ENCODE peak calls at places on chromosomes 1 and 21, in nine cellular contexts. K is T-helper 2 cell; M is CD4-positive, CD25-positive, alpha-beta regulatory T cell; D is HTR-8/SVneo; A is neural crest cell; F is nephron progenitor cell; G is GM23338; H is thoracic aorta; V is caudate nucleus. L is an unnamed sample.

GRCh38 chr21:42147386-42148020 is 71.4 kb upstream of the ABCG1 start:
- DNase-seq in G (no peak), M (no peak), A (no peak), K (no peak), V (no peak), F (no peak), D (no peak), H (no peak), L (peak; percentile 33)

GRCh38 chr21:34519013-34519412 is 7.0 kb upstream of the KCNE1 start:
- DNase-seq in A (no peak), F (no peak), V (no peak), G (no peak), M (no peak), D (no peak), K (no peak), H (no peak), L (no peak)

GRCh38 chr1:5975133-5975880 is 16.9 kb downstream of the NPHP4 start:
- DNase-seq in V (peak; percentile 34), A (peak; percentile 26), D (peak; percentile 60), G (peak; percentile 67), M (peak; percentile 28), K (peak; percentile 37), H (no peak), F (peak; percentile 62), L (peak; percentile 86)

GRCh38 chr1:215292906-215293305 is 210.4 kb downstream of the KCNK2 start:
- DNase-seq in G (no peak), F (no peak), A (no peak), D (no peak), K (no peak), V (no peak), H (no peak), M (no peak), L (no peak)

GRCh38 chr1:84156210-84156621 is 12.1 kb downstream of the PRKACB start:
- DNase-seq in V (no peak), D (peak; percentile 19), A (no peak), G (no peak), H (no peak), F (no peak), K (no peak), M (no peak), L (no peak)

GRCh38 chr1:206804156-206804737 is 32.0 kb upstream of the IL10 start:
- DNase-seq in H (no peak), G (no peak), V (no peak), D (no peak), F (no peak), M (no peak), K (no peak), A (no peak), L (no peak)

GRCh38 chr1:27403931-27404330 is 11.5 kb downstream of the GPR3 start:
- DNase-seq in M (no peak), K (no peak), H (no peak), F (no peak), G (no peak), A (no peak), D (no peak), V (no peak), L (no peak)

GRCh38 chr1:40750326-40750975 is 33.1 kb upstream of the KCNQ4 start:
- DNase-seq in F (no peak), M (no peak), V (no peak), G (no peak), H (no peak), K (no peak), A (no peak), D (no peak), L (no peak)

GRCh38 chr1:5504364-5504740 is 487.9 kb downstream of the NPHP4 start:
- DNase-seq in V (no peak), D (no peak), K (no peak), H (no peak), G (no peak), A (no peak), F (no peak), M (no peak), L (no peak)

GRCh38 chr21:34052171-34052570 is 21.2 kb upstream of the MRPS6 start:
- DNase-seq in H (no peak), G (no peak), D (no peak), F (no peak), M (no peak), K (no peak), V (no peak), A (no peak), L (no peak)

GRCh38 chr1:52125727-52126359 is 16.0 kb upstream of the ZFYVE9 start:
- DNase-seq in F (no peak), G (no peak), D (no peak), A (no peak), M (no peak), V (no peak), K (no peak), H (no peak), L (no peak)

GRCh38 chr21:41924355-41924754 is 29.5 kb downstream of the C2CD2 start:
- DNase-seq in F (no peak), K (no peak), V (no peak), G (no peak), A (no peak), D (no peak), H (no peak), M (no peak), L (no peak)

GRCh38 chr1:178953538-178954207 is 72.0 kb upstream of the FAM20B start:
- DNase-seq in A (no peak), F (no peak), V (no peak), M (no peak), H (no peak), D (no peak), G (no peak), K (no peak), L (no peak)

GRCh38 chr1:12019858-12020509 is 686 bp downstream of the MIIP start:
- DNase-seq in A (no peak), G (peak; percentile 37), K (no peak), H (no peak), F (no peak), D (no peak), M (no peak), V (no peak), L (no peak)

GRCh38 chr1:162703708-162704107 is 71.4 kb downstream of the DDR2 start:
- DNase-seq in H (no peak), V (no peak), K (no peak), F (no peak), G (no peak), M (no peak), A (no peak), D (no peak), L (no peak)

GRCh38 chr1:39922139-39922757 is 20.5 kb upstream of the MYCL start:
- DNase-seq in G (peak; percentile 97), K (no peak), M (no peak), D (no peak), H (no peak), V (no peak), F (peak; percentile 51), A (peak; percentile 10), L (peak; percentile 95)

GRCh38 chr1:55517036-55517435 is 301.9 kb upstream of the USP24 start:
- DNase-seq in D (no peak), A (no peak), M (no peak), G (no peak), V (no peak), F (no peak), K (no peak), H (no peak), L (no peak)

GRCh38 chr1:32494196-32494595 is 29.3 kb downstream of the ZBTB8B start:
- DNase-seq in H (no peak), V (no peak), K (no peak), M (no peak), F (no peak), D (no peak), G (no peak), A (no peak), L (no peak)

GRCh38 chr1:95752515-95753381 is 518.7 kb downstream of the RWDD3 start:
- DNase-seq in K (no peak), H (no peak), G (no peak), A (no peak), F (no peak), V (no peak), M (no peak), D (no peak), L (no peak)

GRCh38 chr1:115705085-115706008 is 63.2 kb downstream of the CASQ2 start:
- DNase-seq in H (no peak), D (no peak), F (no peak), G (no peak), A (no peak), V (no peak), K (no peak), M (no peak), L (no peak)

GRCh38 chr1:155062702-155063411 is 683 bp upstream of the EFNA4 start:
- DNase-seq in K (peak; percentile 67), G (peak; percentile 88), A (peak; percentile 91), D (no peak), F (peak; percentile 92), M (peak; percentile 49), H (no peak), V (no peak), L (peak; percentile 98)

GRCh38 chr1:173420330-173420806 is 56.8 kb upstream of the PRDX6 start:
- DNase-seq in F (peak; percentile 62), V (peak; percentile 9), G (peak; percentile 90), M (peak; percentile 35), K (peak; percentile 16), D (peak; percentile 56), A (peak; percentile 70), H (no peak), L (peak; percentile 91)

GRCh38 chr21:30189763-30190162 is 23.2 kb upstream of the CLDN17 start:
- DNase-seq in F (no peak), A (no peak), H (no peak), M (no peak), D (no peak), K (no peak), V (no peak), G (no peak), L (no peak)

GRCh38 chr1:172948457-172948856 is 102.3 kb downstream of the TNFSF18 start:
- DNase-seq in G (no peak), H (no peak), D (no peak), A (no peak), M (no peak), K (no peak), F (no peak), V (no peak), L (no peak)

GRCh38 chr21:44723177-44724131 is 12.1 kb upstream of the TSPEAR start:
- DNase-seq in F (peak; percentile 76), V (peak; percentile 62), G (peak; percentile 63), D (no peak), M (no peak), H (no peak), K (no peak), A (no peak), L (peak; percentile 63)

GRCh38 chr1:12157366-12158231 is 9.2 kb upstream of the TNFRSF1B start:
- DNase-seq in H (no peak), G (no peak), V (no peak), K (no peak), D (no peak), A (no peak), F (no peak), M (no peak), L (no peak)

GRCh38 chr1:232276651-232277050 is 353.3 kb downstream of the SIPA1L2 start:
- DNase-seq in F (no peak), K (no peak), A (no peak), H (no peak), D (no peak), V (no peak), G (no peak), M (no peak), L (no peak)

GRCh38 chr1:156704930-156705320 is 458 bp downstream of the CRABP2 start:
- DNase-seq in D (no peak), A (no peak), H (peak; percentile 58), M (no peak), F (peak; percentile 50), G (peak; percentile 67), V (peak; percentile 32), K (peak; percentile 18), L (peak; percentile 76)

GRCh38 chr1:1775364-1776226 is 2.7 kb downstream of the NADK start:
- DNase-seq in D (no peak), A (no peak), F (no peak), G (peak; percentile 25), H (no peak), K (no peak), M (no peak), V (no peak), L (no peak)

GRCh38 chr1:19430121-19431068 is 54.9 kb downstream of the CAPZB start:
- DNase-seq in F (no peak), D (peak; percentile 51), M (no peak), H (no peak), K (no peak), V (no peak), A (no peak), G (no peak), L (no peak)

GRCh38 chr1:226882187-226882586 is 11.8 kb downstream of the PSEN2 start:
- DNase-seq in A (no peak), V (no peak), D (no peak), H (no peak), M (no peak), K (no peak), G (no peak), F (no peak), L (no peak)